ENCODE peak calls at places on chromosomes 12 and 14, in nine cellular contexts. Q, D, F, T, R, M, X, H and L are unnamed samples.

GRCh38 chr14:23446291-23446851 is 10.9 kb upstream of the MYH7 start:
- DNase-seq in Q (no peak), D (no peak), F (no peak), T (no peak), R (no peak), M (no peak), X (no peak), H (no peak), L (no peak)

GRCh38 chr14:51554339-51554920 is 97.3 kb upstream of the FRMD6 start:
- DNase-seq in Q (no peak), D (no peak), F (peak; percentile 83), T (no peak), R (no peak), M (no peak), X (peak; percentile 25), H (no peak), L (peak; percentile 73)

GRCh38 chr12:84727964-84728363 is 184.6 kb downstream of the SLC6A15 start:
- DNase-seq in Q (peak; percentile 15), D (no peak), F (peak; percentile 25), T (peak; percentile 8), R (no peak), M (no peak), X (no peak), H (no peak), L (no peak)

GRCh38 chr14:103418508-103418818 is 33.2 kb downstream of the MARK3 start:
- DNase-seq in Q (no peak), D (no peak), F (peak; percentile 93), T (peak; percentile 45), R (no peak), M (no peak), X (no peak), H (no peak), L (no peak)

GRCh38 chr12:107732365-107732764 is 28.6 kb downstream of the PRDM4 start:
- DNase-seq in Q (no peak), D (no peak), F (no peak), T (no peak), R (no peak), M (no peak), X (no peak), H (no peak), L (no peak)

GRCh38 chr12:96224219-96224615 is 30.0 kb downstream of the ELK3 start:
- DNase-seq in Q (no peak), D (no peak), F (no peak), T (no peak), R (no peak), M (no peak), X (no peak), H (no peak), L (no peak)

GRCh38 chr14:22297376-22297775 is 291.6 kb downstream of the DAD1 start:
- DNase-seq in Q (no peak), D (no peak), F (no peak), T (no peak), R (no peak), M (no peak), X (no peak), H (no peak), L (no peak)

GRCh38 chr14:92160619-92161018 is 38.9 kb downstream of the CPSF2 start:
- DNase-seq in Q (peak; percentile 21), D (no peak), F (peak; percentile 90), T (no peak), R (no peak), M (no peak), X (peak; percentile 64), H (no peak), L (peak; percentile 81)

GRCh38 chr12:98469108-98469507 is 46.3 kb upstream of the TMPO start:
- DNase-seq in Q (no peak), D (no peak), F (no peak), T (no peak), R (no peak), M (no peak), X (no peak), H (no peak), L (no peak)

GRCh38 chr14:96091149-96091693 is 52.1 kb downstream of the C14orf132 start:
- DNase-seq in Q (no peak), D (no peak), F (no peak), T (no peak), R (no peak), M (no peak), X (no peak), H (no peak), L (no peak)

GRCh38 chr12:34287437-34287836 is 265.1 kb downstream of the ALG10 start:
- DNase-seq in Q (no peak), D (no peak), F (no peak), T (peak; percentile 0), R (no peak), M (no peak), X (no peak), H (no peak), L (no peak)

GRCh38 chr12:122031342-122032216 is 9.9 kb downstream of the BCL7A start:
- DNase-seq in Q (no peak), D (peak; percentile 87), F (peak; percentile 44), T (peak; percentile 34), R (peak; percentile 51), M (peak; percentile 67), X (no peak), H (no peak), L (no peak)

GRCh38 chr12:24039113-24039525 is 89.6 kb upstream of the SOX5 start:
- DNase-seq in Q (peak; percentile 25), D (no peak), F (peak; percentile 97), T (peak; percentile 49), R (no peak), M (no peak), X (peak; percentile 59), H (no peak), L (peak; percentile 77)

GRCh38 chr14:106417224-106418049 is 891.1 kb downstream of the TMEM121 start:
- DNase-seq in Q (no peak), D (no peak), F (peak; percentile 1), T (peak; percentile 8), R (peak; percentile 11), M (no peak), X (no peak), H (no peak), L (no peak)

GRCh38 chr12:67472551-67472950 is 176.0 kb upstream of the DYRK2 start:
- DNase-seq in Q (no peak), D (no peak), F (no peak), T (peak; percentile 19), R (no peak), M (no peak), X (no peak), H (no peak), L (no peak)

GRCh38 chr12:108856428-108857157 is 790 bp downstream of the SSH1 start:
- DNase-seq in Q (no peak), D (peak; percentile 40), F (peak; percentile 68), T (peak; percentile 76), R (peak; percentile 76), M (no peak), X (peak; percentile 65), H (peak; percentile 75), L (peak; percentile 79)

GRCh38 chr14:20501346-20501745 is 4.0 kb upstream of the RNASE10 start:
- DNase-seq in Q (peak; percentile 24), D (no peak), F (peak; percentile 54), T (no peak), R (no peak), M (no peak), X (no peak), H (no peak), L (no peak)

GRCh38 chr14:24607635-24608492 is 1.6 kb downstream of the GZMH start:
- DNase-seq in Q (no peak), D (no peak), F (no peak), T (no peak), R (no peak), M (no peak), X (no peak), H (no peak), L (no peak)

GRCh38 chr12:52942056-52942913 is 6.6 kb upstream of the KRT18 start:
- DNase-seq in Q (no peak), D (no peak), F (peak; percentile 28), T (peak; percentile 50), R (no peak), M (no peak), X (no peak), H (no peak), L (no peak)

GRCh38 chr12:3247596-3248270 is 170.6 kb downstream of the TSPAN9 start:
- DNase-seq in Q (no peak), D (no peak), F (no peak), T (no peak), R (no peak), M (no peak), X (no peak), H (no peak), L (no peak)

GRCh38 chr14:69808919-69809808 is 12.1 kb upstream of the SLC10A1 start:
- DNase-seq in Q (no peak), D (no peak), F (no peak), T (peak; percentile 51), R (no peak), M (no peak), X (no peak), H (no peak), L (no peak)

GRCh38 chr14:101781240-101782061 is 19.9 kb downstream of the PPP2R5C start:
- DNase-seq in Q (no peak), D (peak; percentile 53), F (no peak), T (no peak), R (peak; percentile 39), M (no peak), X (no peak), H (peak; percentile 22), L (no peak)

GRCh38 chr12:96501139-96501741 is 11.9 kb downstream of the CFAP54 start:
- DNase-seq in Q (peak; percentile 90), D (no peak), F (peak; percentile 79), T (peak; percentile 19), R (peak; percentile 17), M (no peak), X (no peak), H (no peak), L (no peak)

GRCh38 chr12:110888256-110888991 is 32.0 kb downstream of the MYL2 start:
- DNase-seq in Q (no peak), D (no peak), F (no peak), T (no peak), R (no peak), M (no peak), X (no peak), H (no peak), L (no peak)
- TF ChIP-seq CTCF in Q (peak; percentile 51), D (peak; percentile 33), F (no peak), T (no peak), R (no peak), M (peak; percentile 39), X (no peak), H (no peak), L (no peak)

GRCh38 chr12:62933871-62934798 is 815 bp downstream of the PPM1H start:
- DNase-seq in Q (peak; percentile 12), D (peak; percentile 68), F (no peak), T (peak; percentile 54), R (peak; percentile 35), M (peak; percentile 25), X (no peak), H (peak; percentile 69), L (no peak)
- TF ChIP-seq CTCF in Q (no peak), D (no peak), F (peak; percentile 15), T (no peak), R (no peak), M (peak; percentile 14), X (no peak), H (peak; percentile 15), L (peak; percentile 6)

GRCh38 chr14:36449903-36450302 is 70.1 kb downstream of the NKX2-1 start:
- DNase-seq in Q (no peak), D (no peak), F (no peak), T (no peak), R (no peak), M (no peak), X (no peak), H (no peak), L (no peak)
- TF ChIP-seq CTCF in Q (no peak), D (no peak), F (no peak), T (no peak), R (no peak), M (no peak), X (no peak), H (no peak), L (no peak)

GRCh38 chr14:91155626-91156089 is 41.8 kb downstream of the DGLUCY start:
- DNase-seq in Q (no peak), D (no peak), F (no peak), T (no peak), R (no peak), M (no peak), X (no peak), H (no peak), L (no peak)
- TF ChIP-seq CTCF in Q (no peak), D (peak; percentile 29), F (no peak), T (peak; percentile 20), R (no peak), M (peak; percentile 18), X (no peak), H (no peak), L (no peak)